ENCODE peak calls at places on chromosomes 6 and 20, in four cellular contexts. R is ovary, V is HCT116, Z is tibial nerve. I is an unnamed sample.

GRCh38 chr20:12798286-12798685 is 210.5 kb upstream of the SPTLC3 start:
- DNase-seq in R (no peak), V (no peak), Z (no peak), I (no peak)

GRCh38 chr6:56803594-56803993 is 151.3 kb upstream of the BEND6 start:
- DNase-seq in R (no peak), V (no peak), Z (no peak), I (no peak)

GRCh38 chr20:43666376-43667328 is at the start of gene MYBL2:
- DNase-seq in R (peak), V (peak), Z (no peak), I (no peak)

GRCh38 chr20:32963176-32963575 is 41.1 kb downstream of the SUN5 start:
- DNase-seq in R (no peak), V (no peak), Z (no peak), I (no peak)

GRCh38 chr6:33029297-33030184 is 20.1 kb upstream of the HLA-DOA start:
- DNase-seq in R (no peak), V (no peak), Z (no peak), I (no peak)

GRCh38 chr6:113172531-113172966 is 684.6 kb upstream of the MARCKS start:
- DNase-seq in R (no peak), V (no peak), Z (no peak), I (peak)

GRCh38 chr6:153804755-153805330 is 234.2 kb upstream of the OPRM1 start:
- DNase-seq in R (no peak), V (no peak), Z (no peak), I (no peak)

GRCh38 chr20:7841967-7842301 is 98.3 kb downstream of the HAO1 start:
- DNase-seq in R (no peak), V (no peak), Z (no peak), I (peak)

GRCh38 chr6:107491059-107491609 is 1.2 kb downstream of the SOBP start:
- DNase-seq in R (peak), V (no peak), Z (peak), I (peak)

GRCh38 chr6:21597706-21598273 is 4.2 kb downstream of the SOX4 start:
- DNase-seq in R (no peak), V (no peak), Z (no peak), I (no peak)

GRCh38 chr6:158560787-158561246 is 926 bp downstream of the TMEM181 start:
- DNase-seq in R (peak), V (no peak), Z (no peak), I (no peak)

GRCh38 chr6:30884521-30885480 is 482 bp downstream of the DDR1 start:
- DNase-seq in R (peak), V (no peak), Z (no peak), I (peak)

GRCh38 chr6:27514906-27515495 is 42.1 kb upstream of the ZNF184 start:
- DNase-seq in R (no peak), V (no peak), Z (no peak), I (no peak)

GRCh38 chr6:161238076-161238869 is 35.6 kb downstream of the AGPAT4 start:
- DNase-seq in R (no peak), V (no peak), Z (no peak), I (no peak)

GRCh38 chr6:39882567-39882953 is 51.7 kb downstream of the MOCS1 start:
- DNase-seq in R (peak), V (no peak), Z (peak), I (no peak)

GRCh38 chr6:31826793-31827285 is 699 bp upstream of the HSPA1B start:
- DNase-seq in R (peak), V (no peak), Z (peak), I (peak)

GRCh38 chr6:92122746-92123145 is 1296.6 kb downstream of the EPHA7 start:
- DNase-seq in R (no peak), V (no peak), Z (no peak), I (no peak)

GRCh38 chr6:163533443-163533842 is 118.9 kb downstream of the QKI start:
- DNase-seq in R (no peak), V (no peak), Z (no peak), I (no peak)

GRCh38 chr6:144052488-144052887 is 42.9 kb downstream of the SF3B5 start:
- DNase-seq in R (no peak), V (no peak), Z (no peak), I (no peak)

GRCh38 chr6:100084301-100085161 is 90.5 kb upstream of the MCHR2 start:
- DNase-seq in R (no peak), V (no peak), Z (no peak), I (no peak)

GRCh38 chr20:64091340-64091739 is 7.1 kb upstream of the LKAAEAR1 start:
- DNase-seq in R (no peak), V (no peak), Z (no peak), I (no peak)

GRCh38 chr6:34888441-34888820 is 589 bp upstream of the TAF11 start:
- DNase-seq in R (no peak), V (no peak), Z (no peak), I (no peak)

GRCh38 chr6:80331522-80331921 is 225.1 kb downstream of the BCKDHB start:
- DNase-seq in R (no peak), V (no peak), Z (no peak), I (no peak)

GRCh38 chr6:20699402-20699801 is 165.1 kb downstream of the CDKAL1 start:
- DNase-seq in R (no peak), V (no peak), Z (no peak), I (no peak)

GRCh38 chr20:31840906-31841816 is 4.2 kb downstream of the FOXS1 start:
- DNase-seq in R (peak), V (no peak), Z (no peak), I (no peak)

GRCh38 chr6:31898200-31899011 is 908 bp upstream of the EHMT2 start:
- DNase-seq in R (no peak), V (peak), Z (no peak), I (no peak)

GRCh38 chr6:34578445-34579262 is 22.5 kb upstream of the SPDEF start:
- DNase-seq in R (no peak), V (no peak), Z (no peak), I (no peak)

GRCh38 chr6:74585779-74586178 is 620.1 kb downstream of the COL12A1 start:
- DNase-seq in R (no peak), V (no peak), Z (no peak), I (no peak)

GRCh38 chr6:35731736-35732532 is 4.9 kb upstream of the ARMC12 start:
- DNase-seq in R (peak), V (no peak), Z (peak), I (peak)

GRCh38 chr20:34654207-34654744 is 22.6 kb downstream of the PIGU start:
- DNase-seq in R (no peak), V (no peak), Z (no peak), I (no peak)

GRCh38 chr6:113184291-113184690 is 672.9 kb upstream of the MARCKS start:
- DNase-seq in R (no peak), V (no peak), Z (no peak), I (no peak)

GRCh38 chr20:62360854-62361798 is 6.0 kb downstream of the LAMA5 start:
- DNase-seq in R (peak), V (no peak), Z (no peak), I (no peak)

GRCh38 chr20:58043122-58043865 is 185.2 kb downstream of the ANKRD60 start:
- DNase-seq in R (no peak), V (no peak), Z (no peak), I (no peak)

GRCh38 chr20:62312662-62312977 is 9.8 kb downstream of the ADRM1 start:
- DNase-seq in R (no peak), V (no peak), Z (no peak), I (no peak)

GRCh38 chr20:13286600-13286999 is 65.5 kb downstream of the ISM1 start:
- DNase-seq in R (no peak), V (no peak), Z (no peak), I (no peak)

GRCh38 chr6:137724495-137725211 is 142.4 kb upstream of the TNFAIP3 start:
- DNase-seq in R (no peak), V (no peak), Z (peak), I (peak)

GRCh38 chr6:160224599-160225237 is 33.9 kb downstream of the SLC22A2 start:
- DNase-seq in R (no peak), V (no peak), Z (no peak), I (no peak)
- H3K27ac ChIP-seq in R (no peak), V (no peak), Z (no peak), I (no peak)

GRCh38 chr6:17011985-17012384 is 89.9 kb upstream of the STMND1 start:
- DNase-seq in R (no peak), V (no peak), Z (no peak), I (no peak)

GRCh38 chr6:17015144-17015543 is 86.7 kb upstream of the STMND1 start:
- DNase-seq in R (no peak), V (no peak), Z (no peak), I (no peak)

GRCh38 chr6:17015551-17016381 is 86.1 kb upstream of the STMND1 start:
- DNase-seq in R (no peak), V (no peak), Z (no peak), I (no peak)

GRCh38 chr6:17013701-17014100 is 88.1 kb upstream of the STMND1 start:
- DNase-seq in R (no peak), V (no peak), Z (no peak), I (no peak)

DNA sequence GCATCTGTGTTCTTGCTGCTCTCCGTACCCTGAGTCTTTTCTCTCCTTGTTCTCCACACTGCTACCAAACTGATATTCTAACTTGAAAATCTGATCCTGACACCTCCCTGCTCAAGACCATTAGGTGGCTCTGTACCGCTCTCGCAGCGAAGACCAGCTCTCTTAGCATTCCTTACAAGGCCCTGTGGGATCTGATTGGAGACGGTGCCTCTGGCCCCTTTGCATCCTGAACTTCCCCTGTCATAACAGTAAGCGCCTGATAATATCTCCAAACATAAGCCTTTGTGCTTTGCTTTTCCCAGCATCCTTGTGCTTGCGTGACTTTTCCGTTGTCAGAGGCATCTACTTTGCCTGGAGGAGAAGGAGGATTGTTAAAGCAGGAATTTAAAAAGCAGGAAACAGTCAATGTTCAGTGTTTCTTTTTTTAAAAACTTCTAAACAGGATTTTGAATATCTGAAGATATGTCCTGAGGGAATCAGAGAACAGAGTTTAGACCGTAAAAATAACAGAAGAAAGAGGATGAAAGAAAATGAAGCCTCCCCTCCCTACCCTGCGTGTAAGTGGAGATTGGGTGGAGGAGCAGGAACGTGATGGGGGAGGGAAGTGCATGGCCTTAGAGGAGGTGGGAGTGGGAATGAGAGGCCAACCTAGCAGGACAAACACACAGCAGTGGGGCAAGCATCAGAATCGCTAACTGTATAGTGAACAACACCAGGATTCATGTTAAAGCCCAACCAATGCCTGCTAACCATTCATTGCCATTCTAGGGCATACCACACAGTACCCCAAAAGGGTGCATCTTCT is 89.2 kb upstream of the STMND1 start:
- DNase-seq in R (no peak), V (no peak), Z (no peak), I (no peak)
- TF ChIP-seq CTCF in R (no peak), V (no peak), Z (no peak), I (no peak)

GRCh38 chr6:97501875-97502274 is 218.9 kb upstream of the MMS22L start:
- DNase-seq in R (no peak), V (no peak), Z (no peak), I (no peak)

GRCh38 chr6:97497713-97498331 is 214.8 kb upstream of the MMS22L start:
- DNase-seq in R (peak), V (peak), Z (peak), I (peak)
- TF ChIP-seq POLR2A in R (no peak), V (no peak), Z (no peak), I (no peak)

DNA sequence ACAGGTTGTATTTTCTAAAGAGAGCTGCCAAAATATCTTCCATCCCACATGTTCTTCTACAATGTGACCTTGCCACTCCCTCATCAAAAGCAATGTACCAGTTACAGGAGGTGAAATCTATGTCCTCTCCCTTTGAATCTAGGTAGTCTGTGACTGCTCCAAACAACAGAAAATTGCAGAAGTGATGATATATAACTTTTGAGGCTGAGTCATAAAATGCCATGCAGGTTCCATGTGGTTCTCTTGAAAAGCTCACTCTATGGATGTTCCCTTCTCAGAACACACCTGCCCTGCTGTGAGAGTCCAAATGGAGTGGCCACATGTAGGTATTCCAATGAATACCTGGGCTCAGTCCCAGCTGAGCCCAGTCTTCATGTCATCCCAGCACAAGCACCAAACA is 16.9 kb upstream of the PHIP start:
- DNase-seq in R (no peak), V (no peak), Z (no peak), I (no peak)
- H3K27ac ChIP-seq in R (no peak), V (no peak), Z (no peak), I (no peak)

DNA sequence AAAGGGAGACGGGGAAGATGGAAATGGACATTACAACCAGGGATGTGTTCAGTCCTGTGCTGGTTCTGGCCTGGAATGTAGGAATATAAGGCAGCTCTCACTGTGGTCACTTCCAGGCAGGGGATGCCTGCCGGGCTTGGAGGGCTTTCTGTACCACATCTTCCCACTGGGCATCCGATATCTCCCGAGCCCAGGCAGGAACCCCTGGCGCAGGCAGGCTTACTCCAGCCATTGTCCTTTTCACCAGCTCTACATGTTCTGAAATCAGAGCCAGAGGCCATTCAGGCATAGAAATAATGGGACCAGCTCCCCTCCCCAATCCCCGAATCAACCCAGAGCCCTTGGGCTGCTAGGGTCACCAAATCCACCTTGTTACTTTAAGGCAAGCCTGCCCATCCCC is 1.4 kb downstream of the MEA1 start:
- DNase-seq in R (no peak), V (no peak), Z (no peak), I (no peak)
- TF ChIP-seq CTCF in R (no peak), V (no peak), Z (no peak), I (no peak)

I was measured in gastrocnemius medialis.